ENCODE peak calls at places on chromosome 6, in six cellular contexts. Z is activated CD4-positive, alpha-beta T cell treated with anti-CD3 and anti-CD28 coated beads, Interleukin-2, amount 50 U/mL, for 1 hour; P is stimulated activated CD8-positive, alpha-beta memory T cell treated with anti-CD3 and anti-CD28 coated beads, Interleukin-4, amount 100 ng/mL, for 48 hours; U is RPMI7951; K is stimulated activated CD4-positive, alpha-beta T cell treated with anti-CD3 and anti-CD28 coated beads, Interleukin-12 subunit alpha, Interleukin-12 subunit beta, amount 100 ng/mL, for 4 hours; F is D721Med. X is an unnamed sample.

GRCh38 chr6:101931766-101932165 is 538.3 kb downstream of the GRIK2 start:
- DNase-seq in U (no peak), Z (no peak), P (no peak), K (no peak), F (no peak), X (no peak)

GRCh38 chr6:122028933-122029332 is 370.5 kb upstream of the HSF2 start:
- DNase-seq in P (no peak), U (no peak), Z (no peak), K (no peak), F (no peak), X (no peak)

GRCh38 chr6:157514659-157515496 is 133.9 kb downstream of the ZDHHC14 start:
- DNase-seq in F (no peak), K (no peak), P (no peak), U (peak), Z (no peak), X (no peak)

GRCh38 chr6:10964684-10965083 is 77.8 kb downstream of the SYCP2L start:
- DNase-seq in Z (no peak), P (no peak), U (no peak), F (no peak), K (no peak), X (no peak)

GRCh38 chr6:146358341-146359046 is 185.1 kb upstream of the RAB32 start:
- DNase-seq in Z (no peak), K (no peak), F (no peak), U (peak), P (no peak), X (no peak)

GRCh38 chr6:4010682-4011081 is 68.3 kb downstream of the FAM217A start:
- DNase-seq in F (no peak), K (no peak), U (no peak), P (no peak), Z (no peak), X (no peak)

GRCh38 chr6:9140181-9140580 is 704.8 kb upstream of the SLC35B3 start:
- DNase-seq in F (no peak), U (peak), K (no peak), Z (no peak), P (no peak), X (no peak)

GRCh38 chr6:156905801-156906200 is 128.6 kb downstream of the ARID1B start:
- DNase-seq in K (no peak), Z (no peak), P (no peak), U (no peak), F (no peak), X (no peak)

GRCh38 chr6:108884211-108885059 is 36.2 kb downstream of the ARMC2 start:
- DNase-seq in K (no peak), P (no peak), F (no peak), U (no peak), Z (no peak), X (no peak)

GRCh38 chr6:39847216-39847615 is 55.0 kb downstream of the DAAM2 start:
- DNase-seq in U (no peak), K (no peak), Z (no peak), P (no peak), F (no peak), X (no peak)

GRCh38 chr6:99016355-99016754 is 68.6 kb upstream of the FBXL4 start:
- DNase-seq in P (no peak), Z (no peak), F (no peak), U (peak), K (no peak), X (no peak)

GRCh38 chr6:44000164-44000842 is 126.9 kb downstream of the MRPL14 start:
- DNase-seq in F (no peak), U (no peak), K (no peak), Z (no peak), P (peak), X (no peak)

GRCh38 chr6:170193326-170193821 is 97.5 kb downstream of the DLL1 start:
- DNase-seq in Z (no peak), F (no peak), K (no peak), P (no peak), U (peak), X (no peak)

GRCh38 chr6:126905917-126906316 is 212.6 kb upstream of the RSPO3 start:
- DNase-seq in U (no peak), K (no peak), F (no peak), P (no peak), Z (no peak), X (no peak)

GRCh38 chr6:126285871-126286270 is 54.0 kb upstream of the CENPW start:
- DNase-seq in F (no peak), Z (no peak), P (no peak), K (no peak), U (no peak), X (no peak)

GRCh38 chr6:34236423-34237315 is at the start of gene HMGA1:
- DNase-seq in Z (peak), U (peak), P (peak), K (peak), F (peak), X (peak)

GRCh38 chr6:34391023-34391485 is 1.4 kb downstream of the NUDT3 start:
- DNase-seq in K (no peak), U (peak), F (no peak), P (no peak), Z (no peak), X (no peak)

GRCh38 chr6:37654727-37655500 is 42.8 kb downstream of the MDGA1 start:
- DNase-seq in U (no peak), P (no peak), F (no peak), K (no peak), Z (no peak), X (no peak)

GRCh38 chr6:107550906-107551305 is 61.0 kb downstream of the SOBP start:
- DNase-seq in F (no peak), U (no peak), Z (no peak), P (no peak), K (no peak), X (no peak)

GRCh38 chr6:106527111-106527510 is 102.2 kb downstream of the RTN4IP1 start:
- DNase-seq in F (no peak), Z (no peak), U (no peak), P (no peak), K (no peak), X (no peak)

X was measured in effector memory CD8-positive, alpha-beta T cell.